ENCODE peak calls at places on chromosomes 16 and 17, in ten cellular contexts. O is right atrium auricular region, N is cardiac muscle cell, D is AG10803, X is bronchial epithelial cell, H is AG09309, Q is lower lobe of right lung, G is fibroblast of lung, V is kidney epithelial cell, F is coronary artery. T is an unnamed sample.

GRCh38 chr17:7935859-7936258 is 3.9 kb downstream of the CNTROB start:
- DNase-seq in O (no peak), N (no peak), D (no peak), X (no peak), H (no peak), Q (no peak), G (no peak), V (no peak), F (no peak), T (no peak)

GRCh38 chr16:24670623-24671454 is 58.6 kb upstream of the TNRC6A start:
- DNase-seq in O (peak; percentile 88), N (peak; percentile 80), D (peak; percentile 86), X (peak; percentile 44), H (peak; percentile 20), Q (peak; percentile 46), G (peak; percentile 89), V (peak; percentile 92), F (peak; percentile 92), T (peak; percentile 81)

GRCh38 chr16:80656731-80657150 is 115.9 kb downstream of the DYNLRB2 start:
- DNase-seq in O (no peak), N (no peak), D (peak; percentile 11), X (no peak), H (no peak), Q (no peak), G (no peak), V (no peak), F (no peak), T (no peak)

GRCh38 chr16:22743401-22743800 is 70.6 kb upstream of the HS3ST2 start:
- DNase-seq in O (no peak), N (no peak), D (no peak), X (no peak), H (no peak), Q (no peak), G (no peak), V (no peak), F (no peak), T (no peak)

GRCh38 chr16:89712476-89712805 is 8.3 kb downstream of the VPS9D1 start:
- DNase-seq in O (no peak), N (no peak), D (no peak), X (no peak), H (no peak), Q (no peak), G (peak; percentile 17), V (no peak), F (no peak), T (peak; percentile 35)

GRCh38 chr17:11296994-11297393 is 56.0 kb downstream of the SHISA6 start:
- DNase-seq in O (no peak), N (peak; percentile 6), D (no peak), X (peak; percentile 11), H (no peak), Q (no peak), G (no peak), V (no peak), F (no peak), T (no peak)

GRCh38 chr16:11781773-11782172 is 15.3 kb downstream of the ZC3H7A start:
- DNase-seq in O (no peak), N (no peak), D (peak; percentile 52), X (peak; percentile 92), H (no peak), Q (no peak), G (peak; percentile 38), V (peak; percentile 35), F (no peak), T (no peak)

GRCh38 chr17:68383443-68384321 is 73.6 kb downstream of the WIPI1 start:
- DNase-seq in O (no peak), N (no peak), D (peak; percentile 96), X (no peak), H (peak; percentile 80), Q (peak; percentile 57), G (peak; percentile 91), V (no peak), F (no peak), T (peak; percentile 93)

GRCh38 chr16:29729116-29729521 is 16.7 kb downstream of the C16orf54 start:
- DNase-seq in O (no peak), N (peak; percentile 65), D (peak; percentile 56), X (peak; percentile 52), H (peak; percentile 7), Q (no peak), G (peak; percentile 41), V (no peak), F (no peak), T (peak; percentile 66)

GRCh38 chr17:14688134-14688533 is 387.3 kb downstream of the HS3ST3B1 start:
- DNase-seq in O (no peak), N (no peak), D (no peak), X (peak; percentile 5), H (no peak), Q (no peak), G (no peak), V (no peak), F (no peak), T (no peak)

GRCh38 chr16:80084614-80085013 is 456.2 kb upstream of the DYNLRB2 start:
- DNase-seq in O (peak; percentile 70), N (peak; percentile 66), D (peak; percentile 55), X (peak; percentile 77), H (peak; percentile 18), Q (no peak), G (peak; percentile 47), V (peak; percentile 25), F (no peak), T (peak; percentile 29)

GRCh38 chr17:7184091-7184488 is 4.9 kb upstream of the ASGR1 start:
- DNase-seq in O (no peak), N (no peak), D (no peak), X (no peak), H (no peak), Q (peak; percentile 84), G (no peak), V (peak; percentile 16), F (no peak), T (no peak)

GRCh38 chr16:27235055-27235937 is 32.0 kb downstream of the KDM8 start:
- DNase-seq in O (peak; percentile 95), N (peak; percentile 64), D (peak; percentile 91), X (peak; percentile 68), H (no peak), Q (peak; percentile 85), G (peak; percentile 88), V (no peak), F (peak; percentile 91), T (peak; percentile 97)

GRCh38 chr17:28646039-28646754 is 1.2 kb upstream of the BLTP2 start:
- DNase-seq in O (no peak), N (no peak), D (no peak), X (no peak), H (no peak), Q (no peak), G (no peak), V (no peak), F (no peak), T (no peak)
- H3K4me3 ChIP-seq in O (peak overlapping the region; percentile 18), N (peak overlapping the region; percentile 91), D (no peak overlapping the region), X (no peak overlapping the region), H (no peak overlapping the region), Q (peak overlapping the region; percentile 88), G (no peak overlapping the region), V (no peak overlapping the region), F (peak overlapping the region; percentile 95), T (no peak overlapping the region)

GRCh38 chr17:79925242-79925957 is 86.2 kb upstream of the CBX4 start:
- DNase-seq in O (no peak), N (no peak), D (peak; percentile 31), X (no peak), H (no peak), Q (peak; percentile 88), G (peak; percentile 36), V (no peak), F (no peak), T (peak; percentile 25)
- TF ChIP-seq CTCF in O (no peak), N (peak; percentile 29), D (peak; percentile 1), X (peak; percentile 33), H (peak; percentile 16), Q (no peak), G (no peak), V (peak; percentile 31), F (no peak), T (no peak)

GRCh38 chr16:85328665-85329058 is 216.4 kb upstream of the CIBAR2 start:
- DNase-seq in O (no peak), N (peak; percentile 60), D (no peak), X (no peak), H (no peak), Q (no peak), G (no peak), V (no peak), F (no peak), T (no peak)

GRCh38 chr16:85329059-85329812 is 217.0 kb upstream of the CIBAR2 start:
- DNase-seq in O (no peak), N (no peak), D (no peak), X (no peak), H (no peak), Q (no peak), G (peak; percentile 70), V (no peak), F (no peak), T (no peak)

GRCh38 chr16:85326113-85326793 is 214.0 kb upstream of the CIBAR2 start:
- DNase-seq in O (no peak), N (no peak), D (peak; percentile 13), X (no peak), H (no peak), Q (no peak), G (no peak), V (no peak), F (no peak), T (peak; percentile 29)

GRCh38 chr16:85326794-85327181 is 214.5 kb upstream of the CIBAR2 start:
- DNase-seq in O (no peak), N (no peak), D (no peak), X (no peak), H (no peak), Q (no peak), G (no peak), V (no peak), F (no peak), T (no peak)

DNA sequence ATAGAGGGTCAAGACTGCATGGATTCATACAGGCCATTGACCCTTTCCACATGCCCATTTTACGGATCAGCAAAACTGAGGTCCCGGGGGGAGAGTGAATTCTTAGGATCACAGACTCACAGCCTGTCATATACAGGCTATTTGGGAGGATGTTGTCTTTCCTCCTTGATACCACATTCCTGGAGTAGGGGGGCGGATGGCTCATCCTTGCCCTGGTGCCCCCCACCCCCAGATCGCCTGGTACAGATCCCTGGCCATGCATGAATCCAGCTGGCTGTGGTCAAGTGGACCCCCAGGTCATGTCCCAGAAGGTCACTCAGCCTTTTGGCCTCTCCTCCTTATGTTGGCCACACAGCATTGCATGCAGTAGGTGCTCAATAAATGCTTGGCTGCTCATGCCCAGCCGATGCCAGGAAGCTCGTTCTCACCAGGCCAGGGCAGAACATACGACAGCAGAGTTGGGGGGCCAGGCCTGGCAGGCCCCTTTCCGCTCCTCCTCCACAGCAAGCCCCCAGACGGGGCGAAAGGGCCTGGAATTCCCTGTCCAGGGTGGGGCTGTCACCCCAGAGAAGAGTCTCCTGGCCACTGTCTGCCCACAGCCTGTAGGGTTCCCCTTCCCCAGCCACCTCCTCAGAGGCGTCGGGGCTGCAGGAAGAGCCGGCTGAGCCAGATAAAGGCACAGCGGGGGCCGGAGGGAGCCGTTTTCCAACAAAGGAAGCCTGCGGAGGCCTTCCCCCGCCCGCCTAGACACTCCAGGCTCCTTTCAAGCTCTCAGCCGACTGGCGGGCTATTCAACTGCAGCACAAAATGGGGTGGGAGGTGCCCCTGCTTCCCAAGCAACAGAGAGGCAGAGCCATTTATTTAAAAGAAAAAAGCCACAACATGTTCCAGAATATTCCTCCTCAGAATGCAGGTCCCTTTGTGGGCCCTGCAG is 215.7 kb upstream of the CIBAR2 start:
- DNase-seq in O (no peak), N (peak; percentile 86), D (no peak), X (no peak), H (no peak), Q (no peak), G (peak; percentile 60), V (no peak), F (no peak), T (peak; percentile 41)
- H3K4me3 ChIP-seq in O (no peak overlapping the region), N (no peak overlapping the region), D (no peak overlapping the region), X (no peak overlapping the region), H (no peak overlapping the region), Q (no peak overlapping the region), G (no peak overlapping the region), V (no peak overlapping the region), F (peak overlapping the region; percentile 28), T (no peak overlapping the region)

GRCh38 chr16:47424846-47425245 is 36.0 kb downstream of the ITFG1 start:
- DNase-seq in O (no peak), N (no peak), D (no peak), X (no peak), H (no peak), Q (no peak), G (no peak), V (no peak), F (no peak), T (no peak)
- TF ChIP-seq CTCF in O (no peak), N (no peak), D (no peak), X (no peak), H (no peak), Q (no peak), G (no peak), V (no peak), F (no peak), T (no peak)

T was measured in fibroblast of pulmonary artery.